ENCODE peak calls at places on chromosomes 1 and 21, in four cellular contexts. One of them, this sample, is unnamed.

GRCh38 chr1:237041795-237042466 is at the start of gene RYR2:
- DNase-seq in suprapubic skin: no peak
- DNase-seq in heart right ventricle: peak
- DNase-seq in LNCaP clone FGC: no peak
- DNase-seq in this sample: peak

GRCh38 chr1:46522184-46522968 is 29.1 kb downstream of the KNCN start:
- DNase-seq in suprapubic skin: peak
- DNase-seq in heart right ventricle: no peak
- DNase-seq in LNCaP clone FGC: peak
- DNase-seq in this sample: peak

GRCh38 chr1:30746212-30747027 is 11.2 kb downstream of the LAPTM5 start:
- DNase-seq in suprapubic skin: no peak
- DNase-seq in heart right ventricle: no peak
- DNase-seq in LNCaP clone FGC: no peak
- DNase-seq in this sample: no peak

GRCh38 chr1:171441278-171441677 is 44.1 kb upstream of the PRRC2C start:
- DNase-seq in suprapubic skin: no peak
- DNase-seq in heart right ventricle: no peak
- DNase-seq in LNCaP clone FGC: no peak
- DNase-seq in this sample: peak

GRCh38 chr1:155976062-155976912 is 2.1 kb downstream of the ARHGEF2 start:
- DNase-seq in suprapubic skin: peak
- DNase-seq in heart right ventricle: peak
- DNase-seq in LNCaP clone FGC: no peak
- DNase-seq in this sample: peak

GRCh38 chr1:204267191-204267601 is 53.4 kb upstream of the GOLT1A start:
- DNase-seq in suprapubic skin: no peak
- DNase-seq in heart right ventricle: no peak
- DNase-seq in LNCaP clone FGC: no peak
- DNase-seq in this sample: no peak

GRCh38 chr1:152770411-152770810 is 4.5 kb upstream of the LCE1F start:
- DNase-seq in suprapubic skin: no peak
- DNase-seq in heart right ventricle: no peak
- DNase-seq in LNCaP clone FGC: no peak
- DNase-seq in this sample: no peak

GRCh38 chr1:175245324-175245723 is 52.7 kb upstream of the KIAA0040 start:
- DNase-seq in suprapubic skin: no peak
- DNase-seq in heart right ventricle: no peak
- DNase-seq in LNCaP clone FGC: no peak
- DNase-seq in this sample: no peak

GRCh38 chr1:191026828-191027227 is 549.2 kb upstream of the BRINP3 start:
- DNase-seq in suprapubic skin: no peak
- DNase-seq in heart right ventricle: no peak
- DNase-seq in LNCaP clone FGC: no peak
- DNase-seq in this sample: no peak

GRCh38 chr1:41482001-41482765 is 2.3 kb downstream of the EDN2 start:
- DNase-seq in suprapubic skin: no peak
- DNase-seq in heart right ventricle: peak
- DNase-seq in LNCaP clone FGC: peak
- DNase-seq in this sample: no peak

GRCh38 chr21:44736291-44737004 is 25.1 kb upstream of the TSPEAR start:
- DNase-seq in suprapubic skin: peak
- DNase-seq in heart right ventricle: no peak
- DNase-seq in LNCaP clone FGC: peak
- DNase-seq in this sample: no peak

GRCh38 chr1:6507461-6507911 is 16.0 kb upstream of the PLEKHG5 start:
- DNase-seq in suprapubic skin: no peak
- DNase-seq in heart right ventricle: peak
- DNase-seq in LNCaP clone FGC: no peak
- DNase-seq in this sample: no peak

GRCh38 chr1:42163114-42163513 is 1.4 kb downstream of the GUCA2A start:
- DNase-seq in suprapubic skin: no peak
- DNase-seq in heart right ventricle: no peak
- DNase-seq in LNCaP clone FGC: no peak
- DNase-seq in this sample: no peak

GRCh38 chr1:200452850-200453543 is 43.2 kb upstream of the ZNF281 start:
- DNase-seq in suprapubic skin: no peak
- DNase-seq in heart right ventricle: no peak
- DNase-seq in LNCaP clone FGC: no peak
- DNase-seq in this sample: no peak

GRCh38 chr1:67484492-67484891 is 54.3 kb upstream of the SERBP1 start:
- DNase-seq in suprapubic skin: no peak
- DNase-seq in heart right ventricle: no peak
- DNase-seq in LNCaP clone FGC: no peak
- DNase-seq in this sample: peak

GRCh38 chr1:27009601-27010197 is 3.0 kb downstream of the TENT5B start:
- DNase-seq in suprapubic skin: peak
- DNase-seq in heart right ventricle: peak
- DNase-seq in LNCaP clone FGC: no peak
- DNase-seq in this sample: no peak

GRCh38 chr1:110241516-110241915 is 31.4 kb downstream of the KCNC4 start:
- DNase-seq in suprapubic skin: no peak
- DNase-seq in heart right ventricle: no peak
- DNase-seq in LNCaP clone FGC: no peak
- DNase-seq in this sample: no peak

GRCh38 chr1:225347123-225347683 is 80.6 kb downstream of the LBR start:
- DNase-seq in suprapubic skin: no peak
- DNase-seq in heart right ventricle: no peak
- DNase-seq in LNCaP clone FGC: no peak
- DNase-seq in this sample: peak

GRCh38 chr1:43039228-43040055 is 80.8 kb upstream of the SLC2A1 start:
- DNase-seq in suprapubic skin: no peak
- DNase-seq in heart right ventricle: no peak
- DNase-seq in LNCaP clone FGC: peak
- DNase-seq in this sample: no peak

GRCh38 chr1:91020486-91020885 is 1.3 kb downstream of the ZNF644 start:
- DNase-seq in suprapubic skin: no peak
- DNase-seq in heart right ventricle: no peak
- DNase-seq in LNCaP clone FGC: no peak
- DNase-seq in this sample: no peak

GRCh38 chr1:160361814-160362167 is 5.1 kb upstream of the NHLH1 start:
- DNase-seq in suprapubic skin: no peak
- DNase-seq in heart right ventricle: no peak
- DNase-seq in LNCaP clone FGC: no peak
- DNase-seq in this sample: no peak

GRCh38 chr1:7255303-7256058 is 470.2 kb downstream of the CAMTA1 start:
- DNase-seq in suprapubic skin: no peak
- DNase-seq in heart right ventricle: no peak
- DNase-seq in LNCaP clone FGC: no peak
- DNase-seq in this sample: peak

GRCh38 chr21:40634141-40634540 is 212.8 kb downstream of the DSCAM start:
- DNase-seq in suprapubic skin: no peak
- DNase-seq in heart right ventricle: no peak
- DNase-seq in LNCaP clone FGC: no peak
- DNase-seq in this sample: no peak
- TF ChIP-seq CTCF in suprapubic skin: no peak
- TF ChIP-seq CTCF in heart right ventricle: no peak
- TF ChIP-seq CTCF in LNCaP clone FGC: no peak
- TF ChIP-seq CTCF in this sample: no peak

GRCh38 chr1:108746382-108747127 is at the start of gene STXBP3:
- DNase-seq in suprapubic skin: peak
- DNase-seq in heart right ventricle: peak
- DNase-seq in LNCaP clone FGC: peak
- DNase-seq in this sample: peak

GRCh38 chr1:108749081-108749480 is 2.6 kb downstream of the STXBP3 start:
- DNase-seq in suprapubic skin: no peak
- DNase-seq in heart right ventricle: no peak
- DNase-seq in LNCaP clone FGC: no peak
- DNase-seq in this sample: no peak

GRCh38 chr1:108747898-108748297 is 1.4 kb downstream of the STXBP3 start:
- DNase-seq in suprapubic skin: no peak
- DNase-seq in heart right ventricle: no peak
- DNase-seq in LNCaP clone FGC: no peak
- DNase-seq in this sample: no peak

GRCh38 chr1:108747128-108747827 is 804 bp downstream of the STXBP3 start:
- DNase-seq in suprapubic skin: peak
- DNase-seq in heart right ventricle: peak
- DNase-seq in LNCaP clone FGC: peak
- DNase-seq in this sample: peak

DNA sequence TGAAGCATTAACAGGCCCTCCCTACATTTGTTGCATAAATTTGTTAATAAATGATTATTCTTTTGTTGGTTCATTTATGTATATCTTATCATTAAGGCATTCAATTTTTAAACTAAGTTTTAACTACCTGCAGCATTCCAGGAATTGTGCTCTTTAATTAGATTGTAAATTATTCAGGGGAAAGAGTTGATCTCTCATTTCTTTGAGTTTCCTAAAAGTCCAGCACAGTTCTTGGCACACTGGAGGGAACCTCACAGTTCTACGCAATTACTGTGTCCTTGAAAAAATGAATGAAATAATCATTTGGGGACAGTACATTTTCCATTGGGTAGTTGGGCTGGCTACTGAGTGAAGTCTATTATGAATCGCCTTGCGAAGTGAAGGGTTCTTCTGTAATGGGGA is 493 bp upstream of the STXBP3 start:
- DNase-seq in suprapubic skin: no peak
- DNase-seq in heart right ventricle: no peak
- DNase-seq in LNCaP clone FGC: no peak
- DNase-seq in this sample: no peak
- H3K4me3 ChIP-seq in suprapubic skin: peak
- H3K4me3 ChIP-seq in heart right ventricle: no peak
- H3K4me3 ChIP-seq in LNCaP clone FGC: no peak
- H3K4me3 ChIP-seq in this sample: no peak

GRCh38 chr1:44553127-44553758 is 121.0 kb downstream of the TMEM53 start:
- DNase-seq in suprapubic skin: no peak
- DNase-seq in heart right ventricle: no peak
- DNase-seq in LNCaP clone FGC: no peak
- DNase-seq in this sample: peak
- TF ChIP-seq CTCF in suprapubic skin: no peak
- TF ChIP-seq CTCF in heart right ventricle: no peak
- TF ChIP-seq CTCF in LNCaP clone FGC: no peak
- TF ChIP-seq CTCF in this sample: no peak

DNA sequence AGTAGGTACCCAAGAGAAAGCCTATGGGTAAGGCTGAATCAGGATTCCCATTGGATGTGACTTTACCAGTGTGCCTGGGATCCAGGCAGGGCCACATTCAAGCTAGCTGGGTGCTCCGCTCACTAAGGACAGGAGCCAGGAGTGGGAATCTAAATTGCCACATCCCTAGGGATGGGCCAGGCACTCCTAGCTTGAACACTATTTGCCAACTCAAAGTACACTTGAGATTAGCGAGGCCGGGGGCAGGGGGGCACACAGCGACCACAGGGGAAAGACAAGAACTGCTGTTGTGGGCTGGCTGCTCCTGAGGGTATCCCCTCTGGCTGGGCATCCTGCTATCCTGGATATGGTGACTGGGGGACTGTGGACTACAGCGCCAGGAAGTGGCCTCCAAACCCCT is 4.3 kb downstream of the SLC45A3 start:
- DNase-seq in suprapubic skin: no peak
- DNase-seq in heart right ventricle: no peak
- DNase-seq in LNCaP clone FGC: no peak
- DNase-seq in this sample: no peak
- H3K4me3 ChIP-seq in suprapubic skin: no peak
- H3K4me3 ChIP-seq in heart right ventricle: no peak
- H3K4me3 ChIP-seq in LNCaP clone FGC: no peak
- H3K4me3 ChIP-seq in this sample: no peak

GRCh38 chr1:29470087-29470787 is 233.9 kb downstream of the PTPRU start:
- DNase-seq in suprapubic skin: no peak
- DNase-seq in heart right ventricle: no peak
- DNase-seq in LNCaP clone FGC: no peak
- DNase-seq in this sample: no peak
- TF ChIP-seq CTCF in suprapubic skin: no peak
- TF ChIP-seq CTCF in heart right ventricle: no peak
- TF ChIP-seq CTCF in LNCaP clone FGC: no peak
- TF ChIP-seq CTCF in this sample: no peak

This sample was measured in cardiac fibroblast.